ENCODE peak calls at places on chromosome 16, in six cellular contexts. S is fibroblast of pulmonary artery, A is G401, L is NCI-H1105 treated with DMSO at 0.1 percent for 48 hours, Q is cardiac septum, X is GM23248. O is an unnamed sample.

GRCh38 chr16:82736161-82736697 is 109.5 kb downstream of the CDH13 start:
- DNase-seq in S (no peak), A (no peak), L (no peak), Q (no peak), X (no peak), O (no peak)

GRCh38 chr16:10876799-10877341 is at the start of gene CIITA:
- DNase-seq in S (peak), A (peak), L (no peak), Q (no peak), X (peak), O (peak)

GRCh38 chr16:72997141-72997542 is 50.8 kb downstream of the ZFHX3 start:
- DNase-seq in S (peak), A (no peak), L (no peak), Q (peak), X (peak), O (no peak)

GRCh38 chr16:19753815-19754643 is 36.0 kb downstream of the IQCK start:
- DNase-seq in S (peak), A (no peak), L (no peak), Q (no peak), X (peak), O (no peak)

GRCh38 chr16:13923703-13924298 is 3.8 kb downstream of the ERCC4 start:
- DNase-seq in S (peak), A (peak), L (peak), Q (no peak), X (peak), O (no peak)

GRCh38 chr16:86961133-86961720 is 356.0 kb downstream of the C16orf95 start:
- DNase-seq in S (peak), A (peak), L (no peak), Q (no peak), X (peak), O (no peak)

GRCh38 chr16:84459941-84460405 is 44.5 kb downstream of the MEAK7 start:
- DNase-seq in S (no peak), A (no peak), L (no peak), Q (peak), X (no peak), O (no peak)

GRCh38 chr16:17538942-17539341 is 68.2 kb upstream of the XYLT1 start:
- DNase-seq in S (no peak), A (no peak), L (no peak), Q (no peak), X (no peak), O (no peak)

GRCh38 chr16:28609631-28610594 is at the start of gene SULT1A1:
- DNase-seq in S (peak), A (no peak), L (no peak), Q (peak), X (no peak), O (no peak)

GRCh38 chr16:68665501-68665900 is 20.4 kb downstream of the CDH3 start:
- DNase-seq in S (no peak), A (no peak), L (no peak), Q (no peak), X (peak), O (no peak)

GRCh38 chr16:9256196-9256595 is 164.8 kb downstream of the HAPSTR1 start:
- DNase-seq in S (no peak), A (no peak), L (no peak), Q (no peak), X (peak), O (no peak)

GRCh38 chr16:78106659-78107058 is 7.2 kb downstream of the WWOX start:
- DNase-seq in S (no peak), A (peak), L (no peak), Q (no peak), X (no peak), O (no peak)

GRCh38 chr16:3960049-3960809 is 79.7 kb upstream of the CREBBP start:
- DNase-seq in S (peak), A (peak), L (no peak), Q (no peak), X (peak), O (no peak)

GRCh38 chr16:58124601-58124915 is 4.6 kb downstream of the CFAP20 start:
- DNase-seq in S (no peak), A (no peak), L (no peak), Q (no peak), X (peak), O (no peak)

GRCh38 chr16:4882261-4882632 is 35.0 kb downstream of the UBN1 start:
- DNase-seq in S (peak), A (no peak), L (no peak), Q (no peak), X (peak), O (no peak)

GRCh38 chr16:88940196-88941050 is 36.6 kb downstream of the CBFA2T3 start:
- DNase-seq in S (no peak), A (peak), L (no peak), Q (no peak), X (peak), O (no peak)